ENCODE peak calls at places on chromosomes 2 and 18, in eight cellular contexts. One of them, this sample, is unnamed.

GRCh38 chr2:219969508-219969907 is 342.1 kb downstream of the SLC4A3 start:
- DNase-seq in CD8-positive, alpha-beta T cell: no peak
- DNase-seq in hippocampal formation: no peak
- DNase-seq in activated CD8-positive, alpha-beta memory T cell treated with anti-CD3 and anti-CD28 coated beads, Interleukin-2, amount 50 U/mL, for 4 hours: no peak
- DNase-seq in T-helper 1 cell: no peak
- DNase-seq in NCI-H1092 treated with DMSO at 0.1 percent for 48 hours: no peak
- DNase-seq in stimulated activated CD8-positive, alpha-beta memory T cell treated with anti-CD3 and anti-CD28 coated beads, Interleukin-7, amount 100 ng/mL, for 1 hour: no peak
- DNase-seq in NCI-H2081: no peak
- DNase-seq in this sample: no peak

GRCh38 chr2:85933753-85934594 is 45.2 kb upstream of the ST3GAL5 start:
- DNase-seq in T-helper 1 cell: no peak
- DNase-seq in stimulated activated CD8-positive, alpha-beta memory T cell treated with anti-CD3 and anti-CD28 coated beads, Interleukin-7, amount 100 ng/mL, for 1 hour: no peak
- DNase-seq in NCI-H1092 treated with DMSO at 0.1 percent for 48 hours: no peak
- DNase-seq in NCI-H2081: no peak
- DNase-seq in hippocampal formation: no peak
- DNase-seq in CD8-positive, alpha-beta T cell: no peak
- DNase-seq in activated CD8-positive, alpha-beta memory T cell treated with anti-CD3 and anti-CD28 coated beads, Interleukin-2, amount 50 U/mL, for 4 hours: no peak
- DNase-seq in this sample: no peak

GRCh38 chr2:9264301-9264700 is 57.7 kb downstream of the ASAP2 start:
- DNase-seq in CD8-positive, alpha-beta T cell: no peak
- DNase-seq in activated CD8-positive, alpha-beta memory T cell treated with anti-CD3 and anti-CD28 coated beads, Interleukin-2, amount 50 U/mL, for 4 hours: no peak
- DNase-seq in NCI-H2081: no peak
- DNase-seq in stimulated activated CD8-positive, alpha-beta memory T cell treated with anti-CD3 and anti-CD28 coated beads, Interleukin-7, amount 100 ng/mL, for 1 hour: no peak
- DNase-seq in hippocampal formation: no peak
- DNase-seq in T-helper 1 cell: no peak
- DNase-seq in NCI-H1092 treated with DMSO at 0.1 percent for 48 hours: no peak
- DNase-seq in this sample: no peak

GRCh38 chr2:80506563-80506962 is 202.0 kb upstream of the LRRTM1 start:
- DNase-seq in activated CD8-positive, alpha-beta memory T cell treated with anti-CD3 and anti-CD28 coated beads, Interleukin-2, amount 50 U/mL, for 4 hours: no peak
- DNase-seq in NCI-H2081: no peak
- DNase-seq in stimulated activated CD8-positive, alpha-beta memory T cell treated with anti-CD3 and anti-CD28 coated beads, Interleukin-7, amount 100 ng/mL, for 1 hour: no peak
- DNase-seq in T-helper 1 cell: no peak
- DNase-seq in NCI-H1092 treated with DMSO at 0.1 percent for 48 hours: no peak
- DNase-seq in hippocampal formation: no peak
- DNase-seq in CD8-positive, alpha-beta T cell: no peak
- DNase-seq in this sample: no peak

GRCh38 chr2:11203480-11203879 is 48.2 kb downstream of the SLC66A3 start:
- DNase-seq in NCI-H2081: no peak
- DNase-seq in CD8-positive, alpha-beta T cell: no peak
- DNase-seq in stimulated activated CD8-positive, alpha-beta memory T cell treated with anti-CD3 and anti-CD28 coated beads, Interleukin-7, amount 100 ng/mL, for 1 hour: no peak
- DNase-seq in activated CD8-positive, alpha-beta memory T cell treated with anti-CD3 and anti-CD28 coated beads, Interleukin-2, amount 50 U/mL, for 4 hours: no peak
- DNase-seq in NCI-H1092 treated with DMSO at 0.1 percent for 48 hours: no peak
- DNase-seq in T-helper 1 cell: no peak
- DNase-seq in hippocampal formation: no peak
- DNase-seq in this sample: no peak

GRCh38 chr18:31454066-31454708 is 6.6 kb downstream of the DSG3 start:
- DNase-seq in CD8-positive, alpha-beta T cell: no peak
- DNase-seq in NCI-H1092 treated with DMSO at 0.1 percent for 48 hours: no peak
- DNase-seq in hippocampal formation: no peak
- DNase-seq in NCI-H2081: no peak
- DNase-seq in T-helper 1 cell: no peak
- DNase-seq in stimulated activated CD8-positive, alpha-beta memory T cell treated with anti-CD3 and anti-CD28 coated beads, Interleukin-7, amount 100 ng/mL, for 1 hour: no peak
- DNase-seq in activated CD8-positive, alpha-beta memory T cell treated with anti-CD3 and anti-CD28 coated beads, Interleukin-2, amount 50 U/mL, for 4 hours: no peak
- DNase-seq in this sample: no peak

GRCh38 chr2:207315131-207315530 is 149.4 kb upstream of the KLF7 start:
- DNase-seq in stimulated activated CD8-positive, alpha-beta memory T cell treated with anti-CD3 and anti-CD28 coated beads, Interleukin-7, amount 100 ng/mL, for 1 hour: no peak
- DNase-seq in NCI-H2081: no peak
- DNase-seq in hippocampal formation: no peak
- DNase-seq in CD8-positive, alpha-beta T cell: no peak
- DNase-seq in T-helper 1 cell: no peak
- DNase-seq in NCI-H1092 treated with DMSO at 0.1 percent for 48 hours: no peak
- DNase-seq in activated CD8-positive, alpha-beta memory T cell treated with anti-CD3 and anti-CD28 coated beads, Interleukin-2, amount 50 U/mL, for 4 hours: no peak
- DNase-seq in this sample: no peak

GRCh38 chr2:240992572-240993291 is 5.7 kb upstream of the SNED1 start:
- DNase-seq in NCI-H1092 treated with DMSO at 0.1 percent for 48 hours: no peak
- DNase-seq in CD8-positive, alpha-beta T cell: no peak
- DNase-seq in hippocampal formation: no peak
- DNase-seq in NCI-H2081: no peak
- DNase-seq in activated CD8-positive, alpha-beta memory T cell treated with anti-CD3 and anti-CD28 coated beads, Interleukin-2, amount 50 U/mL, for 4 hours: peak
- DNase-seq in T-helper 1 cell: no peak
- DNase-seq in stimulated activated CD8-positive, alpha-beta memory T cell treated with anti-CD3 and anti-CD28 coated beads, Interleukin-7, amount 100 ng/mL, for 1 hour: no peak
- DNase-seq in this sample: no peak

GRCh38 chr2:134217924-134218323 is 35.9 kb upstream of the MGAT5 start:
- DNase-seq in hippocampal formation: no peak
- DNase-seq in T-helper 1 cell: no peak
- DNase-seq in activated CD8-positive, alpha-beta memory T cell treated with anti-CD3 and anti-CD28 coated beads, Interleukin-2, amount 50 U/mL, for 4 hours: no peak
- DNase-seq in NCI-H2081: no peak
- DNase-seq in NCI-H1092 treated with DMSO at 0.1 percent for 48 hours: no peak
- DNase-seq in stimulated activated CD8-positive, alpha-beta memory T cell treated with anti-CD3 and anti-CD28 coated beads, Interleukin-7, amount 100 ng/mL, for 1 hour: no peak
- DNase-seq in CD8-positive, alpha-beta T cell: no peak
- DNase-seq in this sample: no peak

GRCh38 chr2:228646061-228646460 is 464.6 kb upstream of the SPHKAP start:
- DNase-seq in hippocampal formation: no peak
- DNase-seq in NCI-H2081: no peak
- DNase-seq in T-helper 1 cell: no peak
- DNase-seq in NCI-H1092 treated with DMSO at 0.1 percent for 48 hours: no peak
- DNase-seq in stimulated activated CD8-positive, alpha-beta memory T cell treated with anti-CD3 and anti-CD28 coated beads, Interleukin-7, amount 100 ng/mL, for 1 hour: no peak
- DNase-seq in CD8-positive, alpha-beta T cell: no peak
- DNase-seq in activated CD8-positive, alpha-beta memory T cell treated with anti-CD3 and anti-CD28 coated beads, Interleukin-2, amount 50 U/mL, for 4 hours: no peak
- DNase-seq in this sample: no peak

GRCh38 chr2:32532341-32532740 is 95.5 kb upstream of the TTC27 start:
- DNase-seq in NCI-H2081: no peak
- DNase-seq in stimulated activated CD8-positive, alpha-beta memory T cell treated with anti-CD3 and anti-CD28 coated beads, Interleukin-7, amount 100 ng/mL, for 1 hour: no peak
- DNase-seq in CD8-positive, alpha-beta T cell: no peak
- DNase-seq in NCI-H1092 treated with DMSO at 0.1 percent for 48 hours: no peak
- DNase-seq in T-helper 1 cell: no peak
- DNase-seq in hippocampal formation: no peak
- DNase-seq in activated CD8-positive, alpha-beta memory T cell treated with anti-CD3 and anti-CD28 coated beads, Interleukin-2, amount 50 U/mL, for 4 hours: no peak
- DNase-seq in this sample: no peak

GRCh38 chr18:75775121-75775520 is 347.6 kb upstream of the SMIM21 start:
- DNase-seq in NCI-H1092 treated with DMSO at 0.1 percent for 48 hours: no peak
- DNase-seq in stimulated activated CD8-positive, alpha-beta memory T cell treated with anti-CD3 and anti-CD28 coated beads, Interleukin-7, amount 100 ng/mL, for 1 hour: no peak
- DNase-seq in NCI-H2081: no peak
- DNase-seq in CD8-positive, alpha-beta T cell: no peak
- DNase-seq in activated CD8-positive, alpha-beta memory T cell treated with anti-CD3 and anti-CD28 coated beads, Interleukin-2, amount 50 U/mL, for 4 hours: no peak
- DNase-seq in hippocampal formation: no peak
- DNase-seq in T-helper 1 cell: no peak
- DNase-seq in this sample: no peak

GRCh38 chr2:221551864-221552263 is 20.2 kb downstream of the EPHA4 start:
- DNase-seq in stimulated activated CD8-positive, alpha-beta memory T cell treated with anti-CD3 and anti-CD28 coated beads, Interleukin-7, amount 100 ng/mL, for 1 hour: no peak
- DNase-seq in NCI-H2081: no peak
- DNase-seq in NCI-H1092 treated with DMSO at 0.1 percent for 48 hours: no peak
- DNase-seq in activated CD8-positive, alpha-beta memory T cell treated with anti-CD3 and anti-CD28 coated beads, Interleukin-2, amount 50 U/mL, for 4 hours: no peak
- DNase-seq in T-helper 1 cell: no peak
- DNase-seq in hippocampal formation: no peak
- DNase-seq in CD8-positive, alpha-beta T cell: no peak
- DNase-seq in this sample: no peak

GRCh38 chr18:67669993-67670671 is 153.6 kb upstream of the DSEL start:
- DNase-seq in T-helper 1 cell: no peak
- DNase-seq in CD8-positive, alpha-beta T cell: no peak
- DNase-seq in hippocampal formation: no peak
- DNase-seq in NCI-H2081: no peak
- DNase-seq in NCI-H1092 treated with DMSO at 0.1 percent for 48 hours: no peak
- DNase-seq in stimulated activated CD8-positive, alpha-beta memory T cell treated with anti-CD3 and anti-CD28 coated beads, Interleukin-7, amount 100 ng/mL, for 1 hour: no peak
- DNase-seq in activated CD8-positive, alpha-beta memory T cell treated with anti-CD3 and anti-CD28 coated beads, Interleukin-2, amount 50 U/mL, for 4 hours: no peak
- DNase-seq in this sample: no peak

GRCh38 chr18:35376742-35377695 is at the start of gene ZNF396:
- DNase-seq in activated CD8-positive, alpha-beta memory T cell treated with anti-CD3 and anti-CD28 coated beads, Interleukin-2, amount 50 U/mL, for 4 hours: peak
- DNase-seq in CD8-positive, alpha-beta T cell: peak
- DNase-seq in T-helper 1 cell: peak
- DNase-seq in NCI-H1092 treated with DMSO at 0.1 percent for 48 hours: peak
- DNase-seq in NCI-H2081: peak
- DNase-seq in hippocampal formation: peak
- DNase-seq in stimulated activated CD8-positive, alpha-beta memory T cell treated with anti-CD3 and anti-CD28 coated beads, Interleukin-7, amount 100 ng/mL, for 1 hour: peak
- DNase-seq in this sample: peak

GRCh38 chr18:35458271-35458670 is 39.5 kb downstream of the INO80C start:
- DNase-seq in T-helper 1 cell: no peak
- DNase-seq in NCI-H1092 treated with DMSO at 0.1 percent for 48 hours: peak
- DNase-seq in hippocampal formation: no peak
- DNase-seq in activated CD8-positive, alpha-beta memory T cell treated with anti-CD3 and anti-CD28 coated beads, Interleukin-2, amount 50 U/mL, for 4 hours: no peak
- DNase-seq in stimulated activated CD8-positive, alpha-beta memory T cell treated with anti-CD3 and anti-CD28 coated beads, Interleukin-7, amount 100 ng/mL, for 1 hour: no peak
- DNase-seq in NCI-H2081: peak
- DNase-seq in CD8-positive, alpha-beta T cell: no peak
- DNase-seq in this sample: no peak

GRCh38 chr2:96923810-96924774 is 54.2 kb upstream of the SEMA4C start:
- DNase-seq in hippocampal formation: peak
- DNase-seq in NCI-H2081: no peak
- DNase-seq in NCI-H1092 treated with DMSO at 0.1 percent for 48 hours: no peak
- DNase-seq in CD8-positive, alpha-beta T cell: peak
- DNase-seq in T-helper 1 cell: no peak
- DNase-seq in activated CD8-positive, alpha-beta memory T cell treated with anti-CD3 and anti-CD28 coated beads, Interleukin-2, amount 50 U/mL, for 4 hours: peak
- DNase-seq in stimulated activated CD8-positive, alpha-beta memory T cell treated with anti-CD3 and anti-CD28 coated beads, Interleukin-7, amount 100 ng/mL, for 1 hour: peak
- DNase-seq in this sample: peak

GRCh38 chr2:8064608-8065007 is 617.2 kb upstream of the ID2 start:
- DNase-seq in hippocampal formation: no peak
- DNase-seq in CD8-positive, alpha-beta T cell: no peak
- DNase-seq in NCI-H1092 treated with DMSO at 0.1 percent for 48 hours: no peak
- DNase-seq in stimulated activated CD8-positive, alpha-beta memory T cell treated with anti-CD3 and anti-CD28 coated beads, Interleukin-7, amount 100 ng/mL, for 1 hour: no peak
- DNase-seq in T-helper 1 cell: no peak
- DNase-seq in NCI-H2081: no peak
- DNase-seq in activated CD8-positive, alpha-beta memory T cell treated with anti-CD3 and anti-CD28 coated beads, Interleukin-2, amount 50 U/mL, for 4 hours: no peak
- DNase-seq in this sample: no peak

GRCh38 chr2:112253261-112253807 is 1.5 kb downstream of the ZC3H8 start:
- DNase-seq in NCI-H1092 treated with DMSO at 0.1 percent for 48 hours: no peak
- DNase-seq in CD8-positive, alpha-beta T cell: no peak
- DNase-seq in activated CD8-positive, alpha-beta memory T cell treated with anti-CD3 and anti-CD28 coated beads, Interleukin-2, amount 50 U/mL, for 4 hours: no peak
- DNase-seq in T-helper 1 cell: no peak
- DNase-seq in stimulated activated CD8-positive, alpha-beta memory T cell treated with anti-CD3 and anti-CD28 coated beads, Interleukin-7, amount 100 ng/mL, for 1 hour: no peak
- DNase-seq in hippocampal formation: no peak
- DNase-seq in NCI-H2081: no peak
- DNase-seq in this sample: no peak

GRCh38 chr2:233208382-233209116 is 42.9 kb upstream of the ATG16L1 start:
- DNase-seq in CD8-positive, alpha-beta T cell: no peak
- DNase-seq in hippocampal formation: no peak
- DNase-seq in activated CD8-positive, alpha-beta memory T cell treated with anti-CD3 and anti-CD28 coated beads, Interleukin-2, amount 50 U/mL, for 4 hours: no peak
- DNase-seq in T-helper 1 cell: no peak
- DNase-seq in stimulated activated CD8-positive, alpha-beta memory T cell treated with anti-CD3 and anti-CD28 coated beads, Interleukin-7, amount 100 ng/mL, for 1 hour: no peak
- DNase-seq in NCI-H1092 treated with DMSO at 0.1 percent for 48 hours: no peak
- DNase-seq in NCI-H2081: no peak
- DNase-seq in this sample: no peak

GRCh38 chr2:46163804-46164569 is 133.2 kb upstream of the EPAS1 start:
- DNase-seq in NCI-H2081: no peak
- DNase-seq in T-helper 1 cell: no peak
- DNase-seq in CD8-positive, alpha-beta T cell: no peak
- DNase-seq in activated CD8-positive, alpha-beta memory T cell treated with anti-CD3 and anti-CD28 coated beads, Interleukin-2, amount 50 U/mL, for 4 hours: no peak
- DNase-seq in hippocampal formation: no peak
- DNase-seq in stimulated activated CD8-positive, alpha-beta memory T cell treated with anti-CD3 and anti-CD28 coated beads, Interleukin-7, amount 100 ng/mL, for 1 hour: no peak
- DNase-seq in NCI-H1092 treated with DMSO at 0.1 percent for 48 hours: no peak
- DNase-seq in this sample: no peak

GRCh38 chr18:35862115-35862640 is 110.3 kb upstream of the RMP24 start:
- DNase-seq in CD8-positive, alpha-beta T cell: no peak
- DNase-seq in activated CD8-positive, alpha-beta memory T cell treated with anti-CD3 and anti-CD28 coated beads, Interleukin-2, amount 50 U/mL, for 4 hours: no peak
- DNase-seq in NCI-H1092 treated with DMSO at 0.1 percent for 48 hours: no peak
- DNase-seq in stimulated activated CD8-positive, alpha-beta memory T cell treated with anti-CD3 and anti-CD28 coated beads, Interleukin-7, amount 100 ng/mL, for 1 hour: no peak
- DNase-seq in T-helper 1 cell: no peak
- DNase-seq in NCI-H2081: no peak
- DNase-seq in hippocampal formation: no peak
- DNase-seq in this sample: no peak

GRCh38 chr18:70188113-70188512 is 17.4 kb downstream of the RTTN start:
- DNase-seq in activated CD8-positive, alpha-beta memory T cell treated with anti-CD3 and anti-CD28 coated beads, Interleukin-2, amount 50 U/mL, for 4 hours: no peak
- DNase-seq in NCI-H2081: no peak
- DNase-seq in hippocampal formation: no peak
- DNase-seq in stimulated activated CD8-positive, alpha-beta memory T cell treated with anti-CD3 and anti-CD28 coated beads, Interleukin-7, amount 100 ng/mL, for 1 hour: no peak
- DNase-seq in CD8-positive, alpha-beta T cell: no peak
- DNase-seq in T-helper 1 cell: no peak
- DNase-seq in NCI-H1092 treated with DMSO at 0.1 percent for 48 hours: no peak
- DNase-seq in this sample: no peak

GRCh38 chr2:5991305-5991968 is 299.3 kb downstream of the SOX11 start:
- DNase-seq in NCI-H2081: no peak
- DNase-seq in T-helper 1 cell: no peak
- DNase-seq in activated CD8-positive, alpha-beta memory T cell treated with anti-CD3 and anti-CD28 coated beads, Interleukin-2, amount 50 U/mL, for 4 hours: no peak
- DNase-seq in stimulated activated CD8-positive, alpha-beta memory T cell treated with anti-CD3 and anti-CD28 coated beads, Interleukin-7, amount 100 ng/mL, for 1 hour: no peak
- DNase-seq in hippocampal formation: no peak
- DNase-seq in NCI-H1092 treated with DMSO at 0.1 percent for 48 hours: no peak
- DNase-seq in CD8-positive, alpha-beta T cell: no peak
- DNase-seq in this sample: no peak

GRCh38 chr2:27489118-27489497 is 435 bp downstream of the IFT172 start:
- DNase-seq in activated CD8-positive, alpha-beta memory T cell treated with anti-CD3 and anti-CD28 coated beads, Interleukin-2, amount 50 U/mL, for 4 hours: no peak
- DNase-seq in stimulated activated CD8-positive, alpha-beta memory T cell treated with anti-CD3 and anti-CD28 coated beads, Interleukin-7, amount 100 ng/mL, for 1 hour: no peak
- DNase-seq in hippocampal formation: no peak
- DNase-seq in NCI-H1092 treated with DMSO at 0.1 percent for 48 hours: peak
- DNase-seq in T-helper 1 cell: no peak
- DNase-seq in NCI-H2081: no peak
- DNase-seq in CD8-positive, alpha-beta T cell: peak
- DNase-seq in this sample: no peak

GRCh38 chr2:71591044-71591443 is 137.7 kb downstream of the DYSF start:
- DNase-seq in activated CD8-positive, alpha-beta memory T cell treated with anti-CD3 and anti-CD28 coated beads, Interleukin-2, amount 50 U/mL, for 4 hours: no peak
- DNase-seq in NCI-H2081: no peak
- DNase-seq in NCI-H1092 treated with DMSO at 0.1 percent for 48 hours: no peak
- DNase-seq in hippocampal formation: no peak
- DNase-seq in CD8-positive, alpha-beta T cell: no peak
- DNase-seq in T-helper 1 cell: no peak
- DNase-seq in stimulated activated CD8-positive, alpha-beta memory T cell treated with anti-CD3 and anti-CD28 coated beads, Interleukin-7, amount 100 ng/mL, for 1 hour: no peak
- DNase-seq in this sample: no peak

GRCh38 chr2:226981731-226982373 is 146.0 kb downstream of the RHBDD1 start:
- DNase-seq in NCI-H2081: peak
- DNase-seq in stimulated activated CD8-positive, alpha-beta memory T cell treated with anti-CD3 and anti-CD28 coated beads, Interleukin-7, amount 100 ng/mL, for 1 hour: no peak
- DNase-seq in hippocampal formation: no peak
- DNase-seq in CD8-positive, alpha-beta T cell: no peak
- DNase-seq in activated CD8-positive, alpha-beta memory T cell treated with anti-CD3 and anti-CD28 coated beads, Interleukin-2, amount 50 U/mL, for 4 hours: no peak
- DNase-seq in NCI-H1092 treated with DMSO at 0.1 percent for 48 hours: no peak
- DNase-seq in T-helper 1 cell: no peak
- DNase-seq in this sample: no peak

GRCh38 chr18:44214396-44214795 is 466.3 kb upstream of the SETBP1 start:
- DNase-seq in CD8-positive, alpha-beta T cell: no peak
- DNase-seq in NCI-H2081: no peak
- DNase-seq in NCI-H1092 treated with DMSO at 0.1 percent for 48 hours: no peak
- DNase-seq in T-helper 1 cell: no peak
- DNase-seq in hippocampal formation: no peak
- DNase-seq in stimulated activated CD8-positive, alpha-beta memory T cell treated with anti-CD3 and anti-CD28 coated beads, Interleukin-7, amount 100 ng/mL, for 1 hour: no peak
- DNase-seq in activated CD8-positive, alpha-beta memory T cell treated with anti-CD3 and anti-CD28 coated beads, Interleukin-2, amount 50 U/mL, for 4 hours: no peak
- DNase-seq in this sample: no peak

GRCh38 chr18:35182151-35182550 is 58.7 kb upstream of the ZNF397 start:
- DNase-seq in NCI-H1092 treated with DMSO at 0.1 percent for 48 hours: no peak
- DNase-seq in stimulated activated CD8-positive, alpha-beta memory T cell treated with anti-CD3 and anti-CD28 coated beads, Interleukin-7, amount 100 ng/mL, for 1 hour: no peak
- DNase-seq in NCI-H2081: no peak
- DNase-seq in CD8-positive, alpha-beta T cell: no peak
- DNase-seq in T-helper 1 cell: no peak
- DNase-seq in activated CD8-positive, alpha-beta memory T cell treated with anti-CD3 and anti-CD28 coated beads, Interleukin-2, amount 50 U/mL, for 4 hours: no peak
- DNase-seq in hippocampal formation: no peak
- DNase-seq in this sample: no peak

GRCh38 chr18:45837283-45838070 is 12.0 kb downstream of the SIGLEC15 start:
- DNase-seq in activated CD8-positive, alpha-beta memory T cell treated with anti-CD3 and anti-CD28 coated beads, Interleukin-2, amount 50 U/mL, for 4 hours: peak
- DNase-seq in CD8-positive, alpha-beta T cell: no peak
- DNase-seq in stimulated activated CD8-positive, alpha-beta memory T cell treated with anti-CD3 and anti-CD28 coated beads, Interleukin-7, amount 100 ng/mL, for 1 hour: no peak
- DNase-seq in NCI-H2081: no peak
- DNase-seq in hippocampal formation: no peak
- DNase-seq in T-helper 1 cell: no peak
- DNase-seq in NCI-H1092 treated with DMSO at 0.1 percent for 48 hours: no peak
- DNase-seq in this sample: peak

GRCh38 chr18:58557013-58557435 is 71.9 kb downstream of the ALPK2 start:
- DNase-seq in NCI-H2081: no peak
- DNase-seq in NCI-H1092 treated with DMSO at 0.1 percent for 48 hours: no peak
- DNase-seq in stimulated activated CD8-positive, alpha-beta memory T cell treated with anti-CD3 and anti-CD28 coated beads, Interleukin-7, amount 100 ng/mL, for 1 hour: no peak
- DNase-seq in activated CD8-positive, alpha-beta memory T cell treated with anti-CD3 and anti-CD28 coated beads, Interleukin-2, amount 50 U/mL, for 4 hours: no peak
- DNase-seq in T-helper 1 cell: no peak
- DNase-seq in hippocampal formation: no peak
- DNase-seq in CD8-positive, alpha-beta T cell: no peak
- DNase-seq in this sample: no peak

GRCh38 chr2:172701250-172701649 is 34.4 kb upstream of the RAPGEF4 start:
- DNase-seq in hippocampal formation: no peak
- DNase-seq in NCI-H1092 treated with DMSO at 0.1 percent for 48 hours: no peak
- DNase-seq in stimulated activated CD8-positive, alpha-beta memory T cell treated with anti-CD3 and anti-CD28 coated beads, Interleukin-7, amount 100 ng/mL, for 1 hour: no peak
- DNase-seq in CD8-positive, alpha-beta T cell: no peak
- DNase-seq in NCI-H2081: no peak
- DNase-seq in activated CD8-positive, alpha-beta memory T cell treated with anti-CD3 and anti-CD28 coated beads, Interleukin-2, amount 50 U/mL, for 4 hours: no peak
- DNase-seq in T-helper 1 cell: no peak
- DNase-seq in this sample: no peak

This sample was measured in central memory CD4-positive, alpha-beta T cell.